ENCODE peak calls at places on chromosomes 2 and 18, in four cellular contexts. M, Z, C and G are unnamed samples.

GRCh38 chr2:176595986-176596385 is 326.7 kb downstream of the MTX2 start:
- DNase-seq in M (no peak), Z (no peak), C (no peak), G (no peak)

GRCh38 chr2:175111200-175111657 is 56.8 kb downstream of the ATF2 start:
- DNase-seq in M (peak; percentile 7), Z (peak; percentile 61), C (peak; percentile 51), G (no peak)

GRCh38 chr18:78884502-78884901 is 95.1 kb upstream of the SALL3 start:
- DNase-seq in M (no peak), Z (no peak), C (no peak), G (no peak)

GRCh38 chr2:2681085-2681484 is 350.0 kb upstream of the MYT1L start:
- DNase-seq in M (no peak), Z (no peak), C (no peak), G (no peak)

GRCh38 chr2:10192392-10192791 is 69.9 kb downstream of the RRM2 start:
- DNase-seq in M (no peak), Z (no peak), C (peak; percentile 34), G (no peak)

GRCh38 chr18:13551841-13552733 is 174.3 kb downstream of the FAM210A start:
- DNase-seq in M (no peak), Z (no peak), C (no peak), G (no peak)

GRCh38 chr18:69569133-69569532 is 168.4 kb downstream of the DOK6 start:
- DNase-seq in M (no peak), Z (no peak), C (no peak), G (no peak)

GRCh38 chr2:116952254-116952653 is 862.2 kb upstream of the DDX18 start:
- DNase-seq in M (no peak), Z (no peak), C (peak; percentile 5), G (no peak)

GRCh38 chr2:70607121-70607551 is 53.5 kb upstream of the TGFA start:
- DNase-seq in M (no peak), Z (peak; percentile 2), C (no peak), G (no peak)

GRCh38 chr2:17083902-17084301 is 418.3 kb upstream of the CYRIA start:
- DNase-seq in M (no peak), Z (no peak), C (peak; percentile 50), G (no peak)

GRCh38 chr2:24435391-24436316 is 55.4 kb upstream of the NCOA1 start:
- DNase-seq in M (no peak), Z (no peak), C (peak; percentile 61), G (no peak)

GRCh38 chr18:27803957-27804356 is 373.0 kb downstream of the CDH2 start:
- DNase-seq in M (no peak), Z (no peak), C (no peak), G (no peak)

GRCh38 chr18:73408434-73408833 is 540.6 kb upstream of the NETO1 start:
- DNase-seq in M (no peak), Z (no peak), C (no peak), G (peak; percentile 12)

GRCh38 chr18:30359521-30359920 is 683.0 kb downstream of the DSC3 start:
- DNase-seq in M (no peak), Z (no peak), C (no peak), G (no peak)

GRCh38 chr2:10532631-10533101 is 84.5 kb upstream of the ODC1 start:
- DNase-seq in M (no peak), Z (no peak), C (no peak), G (no peak)

GRCh38 chr2:96154506-96155380 is 9.5 kb upstream of the DUSP2 start:
- DNase-seq in M (no peak), Z (no peak), C (no peak), G (no peak)

GRCh38 chr18:6449213-6449612 is 34.5 kb upstream of the L3MBTL4 start:
- DNase-seq in M (peak; percentile 40), Z (no peak), C (no peak), G (no peak)

GRCh38 chr2:69181806-69182427 is 168.9 kb downstream of the ANTXR1 start:
- DNase-seq in M (no peak), Z (peak; percentile 24), C (no peak), G (no peak)

GRCh38 chr18:63192171-63192884 is 127.2 kb downstream of the BCL2 start:
- DNase-seq in M (no peak), Z (no peak), C (no peak), G (no peak)

DNA sequence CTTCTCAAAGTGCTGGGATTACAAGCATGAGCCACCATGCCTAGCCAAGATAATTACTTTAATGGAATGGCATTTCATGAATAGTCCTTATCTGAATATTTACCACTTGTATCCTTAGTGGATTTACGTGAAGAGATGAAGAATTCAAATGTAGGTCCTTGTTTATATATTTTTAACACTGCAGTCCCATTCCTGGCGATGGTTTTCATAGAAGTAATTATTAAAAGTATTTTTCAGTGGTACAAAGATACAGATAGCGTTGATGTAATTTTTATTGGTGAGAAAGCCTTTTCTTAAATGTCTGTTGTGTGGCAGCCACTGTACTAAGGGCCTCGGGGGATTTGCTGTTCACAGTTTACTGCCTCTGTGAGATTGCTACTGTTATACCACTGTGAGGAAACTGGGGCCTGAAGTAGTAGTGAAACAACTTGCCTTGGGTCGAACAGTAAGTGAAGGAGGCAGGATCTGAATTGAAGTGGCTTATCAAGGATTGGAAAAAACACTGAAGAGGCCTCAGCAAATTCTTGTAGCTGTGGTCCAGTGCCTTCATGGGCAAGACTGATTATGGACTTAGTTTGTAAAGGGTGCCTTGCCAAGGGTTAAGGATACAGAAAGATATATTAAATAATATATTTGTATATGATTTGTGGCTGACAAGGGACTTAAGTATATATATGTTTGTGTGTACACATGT is 151.1 kb downstream of the PRPF40A start:
- DNase-seq in M (peak; percentile 64), Z (no peak), C (no peak), G (no peak)
- TF ChIP-seq USF1 in M (no peak), Z (no peak), C (no peak), G (no peak)

GRCh38 chr2:72915907-72916742 is 1.2 kb upstream of the EMX1 start:
- DNase-seq in M (no peak), Z (peak; percentile 70), C (peak; percentile 79), G (peak; percentile 84)
- TF ChIP-seq MAX in M (no peak), Z (no peak), C (no peak), G (peak; percentile 61)

GRCh38 chr2:64359892-64360657 is 93.9 kb upstream of the LGALSL start:
- DNase-seq in M (no peak), Z (peak; percentile 31), C (no peak), G (peak; percentile 22)
- TF ChIP-seq USF1 in M (no peak), Z (peak; percentile 70), C (peak; percentile 66), G (no peak)

DNA sequence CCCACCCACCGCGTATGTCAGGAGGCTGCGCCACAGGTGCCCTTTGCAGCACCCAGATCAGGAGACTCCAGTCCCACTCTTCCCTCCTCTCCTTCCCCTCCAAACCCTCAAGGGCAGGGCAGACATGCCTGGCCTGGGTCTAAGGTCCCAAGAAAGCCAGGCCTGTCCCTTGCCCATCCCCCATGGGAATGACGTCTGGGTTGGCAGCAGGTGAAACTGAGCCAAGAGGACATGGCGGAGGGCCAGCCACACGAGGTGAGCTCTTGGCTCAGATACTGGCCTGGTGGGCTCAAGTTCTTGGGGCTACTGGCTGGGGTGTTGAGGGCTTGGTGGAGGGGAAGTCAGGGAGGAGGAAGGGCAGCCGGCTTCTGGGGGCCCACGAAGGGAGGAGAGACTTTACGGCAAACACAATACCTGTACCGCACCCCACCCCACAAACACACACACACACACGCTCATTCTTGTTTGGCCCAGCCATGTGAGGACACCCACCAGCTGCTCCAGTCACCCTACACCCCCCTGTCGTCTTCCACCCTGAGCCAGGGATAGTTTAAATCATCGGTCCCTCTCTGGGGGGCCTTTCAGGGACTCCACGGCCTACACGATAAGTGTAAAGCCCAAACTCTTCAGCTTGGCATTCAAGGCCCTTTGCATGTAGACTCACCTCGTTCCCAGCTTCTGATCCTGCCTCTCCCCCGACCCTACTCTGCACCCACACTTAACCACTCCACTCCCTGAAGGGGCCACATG is 24.1 kb upstream of the TNS1 start:
- DNase-seq in M (no peak), Z (no peak), C (peak; percentile 8), G (peak; percentile 8)
- TF ChIP-seq MAX in M (no peak), Z (no peak), C (no peak), G (no peak)

GRCh38 chr2:191710411-191710900 is 32.5 kb downstream of the NABP1 start:
- DNase-seq in M (no peak), Z (no peak), C (no peak), G (no peak)
- TF ChIP-seq USF1 in M (no peak), Z (no peak), C (no peak), G (no peak)

GRCh38 chr18:669077-669476 is 11.6 kb downstream of the TYMS start:
- DNase-seq in M (no peak), Z (no peak), C (no peak), G (no peak)

GRCh38 chr18:662197-662596 is 4.7 kb downstream of the TYMS start:
- DNase-seq in M (no peak), Z (peak; percentile 33), C (no peak), G (no peak)

GRCh38 chr18:666628-667027 is 9.2 kb downstream of the TYMS start:
- DNase-seq in M (no peak), Z (no peak), C (no peak), G (no peak)

GRCh38 chr18:668263-668662 is 10.8 kb downstream of the TYMS start:
- DNase-seq in M (no peak), Z (no peak), C (no peak), G (no peak)

GRCh38 chr18:666177-666576 is 8.7 kb downstream of the TYMS start:
- DNase-seq in M (no peak), Z (peak; percentile 41), C (no peak), G (peak; percentile 55)
- TF ChIP-seq MAX in M (no peak), Z (peak; percentile 23), C (no peak), G (no peak)

DNA sequence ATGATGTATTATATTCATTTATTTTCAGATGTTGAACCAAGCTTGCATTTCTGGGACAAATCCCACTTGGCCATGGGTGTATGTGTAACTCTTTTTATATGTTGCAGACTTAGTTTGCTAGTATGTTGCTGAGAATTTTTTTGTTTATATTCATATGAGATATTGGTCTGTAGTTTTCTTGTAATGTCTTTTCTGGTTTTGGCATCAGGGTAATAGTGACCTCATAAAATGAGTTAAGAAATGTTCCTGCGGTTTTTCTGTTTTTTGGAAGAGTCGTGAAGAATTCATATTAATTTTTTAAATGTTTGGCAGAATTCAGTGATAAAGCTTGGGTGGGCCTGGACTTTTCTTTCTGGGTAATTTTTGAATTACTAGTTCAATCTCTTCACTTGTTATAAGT is 88.7 kb downstream of the ASB1 start:
- DNase-seq in M (no peak), Z (no peak), C (no peak), G (no peak)
- TF ChIP-seq USF1 in M (no peak), Z (no peak), C (no peak), G (no peak)